ENCODE peak calls at places on chromosome 12, in ten cellular contexts. O is heart left ventricle; M is astrocyte of the spinal cord; V is nephron progenitor cell; P is activated CD8-positive, alpha-beta T cell treated with anti-CD3 and anti-CD28 coated beads for 36 hours; E is mammary epithelial cell; S is mucosa of descending colon; A is WTC11; H is suprapubic skin; F is gastrocnemius medialis. Q is an unnamed sample.

GRCh38 chr12:32126720-32127119 is 20.1 kb downstream of the BICD1 start:
- DNase-seq in V (no peak), P (no peak), S (no peak), H (no peak), F (no peak), M (peak; percentile 55), O (no peak), A (no peak), E (peak; percentile 73), Q (no peak)

GRCh38 chr12:111034911-111035577 is 114.7 kb upstream of the MYL2 start:
- DNase-seq in M (no peak), E (peak; percentile 13), P (no peak), O (no peak), F (no peak), S (no peak), V (peak; percentile 47), A (peak; percentile 66), H (no peak), Q (peak; percentile 20)

GRCh38 chr12:47222960-47223847 is 143.4 kb upstream of the AMIGO2 start:
- DNase-seq in F (no peak), O (no peak), A (peak; percentile 66), V (no peak), E (no peak), S (no peak), H (no peak), P (no peak), M (peak; percentile 25), Q (no peak)

GRCh38 chr12:79690606-79691298 is at the start of gene PAWR:
- DNase-seq in M (peak; percentile 82), E (peak; percentile 87), V (peak; percentile 85), P (peak; percentile 41), F (no peak), O (peak; percentile 60), H (peak; percentile 84), S (peak; percentile 90), A (peak; percentile 90), Q (peak; percentile 57)

GRCh38 chr12:59088673-59089072 is 168.4 kb upstream of the LRIG3 start:
- DNase-seq in S (no peak), A (no peak), M (peak; percentile 33), F (no peak), V (no peak), O (no peak), H (no peak), P (no peak), E (no peak), Q (no peak)

GRCh38 chr12:9651265-9651729 is 18.2 kb upstream of the CLEC2D start:
- DNase-seq in A (no peak), F (no peak), V (no peak), S (no peak), M (peak; percentile 75), E (peak; percentile 66), H (no peak), O (no peak), P (peak; percentile 89), Q (no peak)

GRCh38 chr12:44972746-44973421 is 78.0 kb downstream of the DBX2 start:
- DNase-seq in E (peak; percentile 9), A (peak; percentile 49), O (no peak), M (no peak), H (no peak), P (peak; percentile 7), V (peak; percentile 30), F (no peak), S (no peak), Q (peak; percentile 9)

GRCh38 chr12:62787023-62787422 is 147.9 kb downstream of the PPM1H start:
- DNase-seq in A (no peak), F (no peak), M (no peak), P (no peak), H (no peak), S (no peak), E (no peak), V (no peak), O (no peak), Q (no peak)

GRCh38 chr12:132151145-132151765 is 7.0 kb downstream of the NOC4L start:
- DNase-seq in M (no peak), O (no peak), A (no peak), F (no peak), P (no peak), E (no peak), S (no peak), H (peak; percentile 77), V (no peak), Q (no peak)

GRCh38 chr12:131137836-131138637 is 184.3 kb downstream of the ADGRD1 start:
- DNase-seq in O (no peak), H (no peak), M (no peak), V (peak; percentile 51), A (no peak), P (no peak), S (no peak), E (no peak), F (no peak), Q (no peak)

DNA sequence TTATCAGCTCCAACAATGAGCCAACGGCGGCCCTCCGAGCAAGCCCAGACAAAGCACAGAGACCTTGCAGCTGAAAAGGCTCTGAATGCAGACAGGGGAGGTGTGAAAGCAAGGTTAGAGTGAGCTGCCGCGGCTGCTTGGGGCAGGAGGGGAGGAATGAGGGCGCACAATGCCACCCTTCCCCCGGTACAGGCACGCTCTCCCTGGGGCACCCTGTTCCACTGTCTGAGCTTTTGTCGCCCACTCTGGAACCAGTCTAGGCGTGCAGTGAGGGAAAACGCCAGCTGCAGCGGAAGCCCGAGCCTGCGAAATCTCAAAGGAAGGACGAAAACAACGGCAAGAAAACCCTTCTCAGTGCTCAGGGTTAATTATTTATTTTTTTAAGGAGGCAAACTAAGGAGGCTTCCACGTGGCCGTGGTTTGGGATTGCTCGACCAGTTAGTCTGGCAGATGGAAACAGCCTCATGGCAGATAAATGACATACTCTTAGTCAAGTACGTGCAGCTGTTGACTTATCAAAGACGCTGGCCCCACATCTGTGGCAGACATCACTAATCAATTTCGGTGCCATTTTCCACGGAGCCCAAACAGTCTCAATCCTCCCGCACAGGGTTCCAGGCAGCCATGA is 66.2 kb downstream of the RBM19 start:
- DNase-seq in P (no peak), S (no peak), A (no peak), O (no peak), M (no peak), H (no peak), V (no peak), F (no peak), E (peak; percentile 54), Q (peak; percentile 12)
- TF ChIP-seq CTCF in P (no peak), S (no peak), A (no peak), O (no peak), M (no peak), H (no peak), V (no peak), F (no peak), E (no peak), Q (no peak)

GRCh38 chr12:57738661-57739237 is at the start of gene AGAP2:
- DNase-seq in A (peak; percentile 70), S (no peak), H (no peak), M (no peak), P (no peak), O (no peak), E (no peak), F (no peak), V (peak; percentile 51), Q (peak; percentile 45)

GRCh38 chr12:57735952-57736742 is 2.4 kb downstream of the AGAP2 start:
- DNase-seq in M (no peak), E (peak; percentile 37), H (no peak), F (no peak), A (peak; percentile 80), V (peak; percentile 66), P (no peak), O (peak; percentile 59), S (peak; percentile 32), Q (peak; percentile 39)

GRCh38 chr12:57738142-57738474 is 434 bp downstream of the AGAP2 start:
- DNase-seq in E (no peak), V (no peak), O (no peak), M (no peak), S (peak; percentile 25), A (no peak), P (no peak), H (no peak), F (no peak), Q (no peak)

GRCh38 chr12:57736743-57737466 is 1.6 kb downstream of the AGAP2 start:
- DNase-seq in F (no peak), E (no peak), A (no peak), P (no peak), M (no peak), O (no peak), H (no peak), S (no peak), V (no peak), Q (no peak)

GRCh38 chr12:57737467-57738141 is 938 bp downstream of the AGAP2 start:
- DNase-seq in A (peak; percentile 54), M (no peak), O (no peak), F (no peak), E (no peak), H (no peak), V (peak; percentile 64), P (no peak), S (peak; percentile 21), Q (peak; percentile 37)
- TF ChIP-seq CTCF in A (no peak), M (peak; percentile 35), O (peak; percentile 29), F (no peak), E (peak; percentile 40), H (peak; percentile 40), V (no peak), P (no peak), S (no peak), Q (peak; percentile 45)

GRCh38 chr12:75820848-75821578 is 210.6 kb downstream of the PHLDA1 start:
- DNase-seq in P (no peak), A (no peak), F (peak; percentile 31), E (peak; percentile 79), V (no peak), S (peak; percentile 23), O (peak; percentile 62), M (peak; percentile 90), H (no peak), Q (no peak)
- TF ChIP-seq CTCF in P (no peak), A (no peak), F (no peak), E (peak; percentile 40), V (no peak), S (no peak), O (no peak), M (no peak), H (no peak), Q (no peak)

GRCh38 chr12:65990592-65990991 is 140.0 kb downstream of the LLPH start:
- DNase-seq in P (no peak), H (no peak), S (no peak), V (no peak), F (no peak), O (no peak), A (no peak), E (no peak), M (no peak), Q (no peak)

GRCh38 chr12:65984227-65984479 is 146.4 kb downstream of the LLPH start:
- DNase-seq in M (no peak), V (no peak), P (no peak), F (no peak), A (no peak), O (no peak), H (no peak), E (no peak), S (no peak), Q (no peak)

GRCh38 chr12:65988596-65988995 is 142.0 kb downstream of the LLPH start:
- DNase-seq in H (no peak), P (no peak), F (no peak), V (no peak), O (no peak), M (no peak), A (no peak), E (no peak), S (no peak), Q (no peak)

DNA sequence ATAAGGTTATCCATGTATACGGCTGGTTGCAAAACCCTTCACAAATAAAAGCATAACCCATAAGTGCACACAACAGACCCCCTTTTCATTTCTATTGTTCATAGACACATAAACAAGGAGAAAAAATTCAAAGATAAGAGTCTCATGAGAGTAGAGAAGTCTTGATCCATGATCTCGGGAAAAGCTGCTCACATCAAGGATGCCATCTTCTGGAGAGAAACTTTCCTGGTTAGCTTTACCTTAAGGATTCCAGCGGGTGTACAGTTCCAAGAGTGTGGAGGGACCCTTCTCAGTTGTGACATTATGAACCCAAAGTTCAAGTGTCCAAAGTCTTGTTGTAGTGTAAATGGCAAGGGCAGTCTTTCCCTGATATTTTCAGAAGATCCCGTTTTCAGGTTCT is 144.5 kb downstream of the LLPH start:
- DNase-seq in F (no peak), S (no peak), E (no peak), M (no peak), P (no peak), O (no peak), V (no peak), H (no peak), A (no peak), Q (no peak)
- TF ChIP-seq CTCF in F (no peak), S (no peak), E (no peak), M (no peak), P (no peak), O (no peak), V (no peak), H (no peak), A (no peak), Q (no peak)

Q was measured in neural crest cell.